ENCODE peak calls at places on chromosomes 11 and 22, in seven cellular contexts. N is heart left ventricle; H is lung; J is GM03348; A is NK-92 treated with Interleukin-12 subunit alpha and Interleukin-12 subunit beta, amount 100 ng/mL, for 24 hours; R is non-pigmented ciliary epithelial cell; C is ACHN. Q is an unnamed sample.

GRCh38 chr11:121592708-121593107 is 139.9 kb upstream of the SORL1-AS1 start:
- DNase-seq in N (no peak), H (no peak), J (no peak), A (no peak), R (no peak), C (no peak), Q (no peak)

GRCh38 chr11:115267228-115267627 is 237.0 kb downstream of the CADM1 start:
- DNase-seq in N (no peak), H (no peak), J (no peak), A (no peak), R (no peak), C (no peak), Q (no peak)

GRCh38 chr11:46393759-46394158 is 2.2 kb upstream of the CHRM4 start:
- DNase-seq in N (no peak), H (no peak), J (no peak), A (no peak), R (no peak), C (no peak), Q (no peak)

GRCh38 chr11:11993814-11994213 is 14.6 kb downstream of the DKK3 start:
- DNase-seq in N (peak), H (no peak), J (peak), A (no peak), R (no peak), C (peak), Q (peak)

GRCh38 chr22:30286813-30287625 is 2.3 kb downstream of the CASTOR1 start:
- DNase-seq in N (no peak), H (peak), J (peak), A (peak), R (no peak), C (peak), Q (peak)

GRCh38 chr22:35313311-35314121 is 13.8 kb downstream of the TOM1 start:
- DNase-seq in N (peak), H (no peak), J (peak), A (no peak), R (peak), C (peak), Q (peak)

GRCh38 chr22:37058917-37059701 is 7.6 kb downstream of the KCTD17 start:
- DNase-seq in N (no peak), H (no peak), J (no peak), A (no peak), R (no peak), C (no peak), Q (no peak)

GRCh38 chr22:33018232-33018864 is 39.8 kb downstream of the SYN3 start:
- DNase-seq in N (peak), H (peak), J (peak), A (peak), R (peak), C (peak), Q (peak)

GRCh38 chr11:122668562-122669090 is 13.1 kb downstream of the UBASH3B start:
- DNase-seq in N (no peak), H (no peak), J (no peak), A (no peak), R (peak), C (no peak), Q (no peak)

GRCh38 chr22:37182101-37182948 is 5.7 kb downstream of the C1QTNF6 start:
- DNase-seq in N (peak), H (no peak), J (no peak), A (no peak), R (no peak), C (no peak), Q (no peak)

GRCh38 chr11:2206291-2206690 is 34.7 kb upstream of the TH start:
- DNase-seq in N (no peak), H (no peak), J (no peak), A (no peak), R (no peak), C (no peak), Q (no peak)

GRCh38 chr11:44224867-44225501 is 85.0 kb downstream of the ALX4 start:
- DNase-seq in N (no peak), H (no peak), J (no peak), A (no peak), R (no peak), C (no peak), Q (no peak)

GRCh38 chr11:126843096-126843495 is 157.5 kb downstream of the KIRREL3 start:
- DNase-seq in N (no peak), H (no peak), J (no peak), A (no peak), R (no peak), C (peak), Q (no peak)

GRCh38 chr11:30631148-30631547 is 45.0 kb upstream of the MPPED2 start:
- DNase-seq in N (no peak), H (no peak), J (no peak), A (no peak), R (no peak), C (no peak), Q (no peak)

GRCh38 chr11:66868726-66869291 is 11.9 kb downstream of the LRFN4 start:
- DNase-seq in N (peak), H (peak), J (no peak), A (no peak), R (no peak), C (peak), Q (no peak)

GRCh38 chr11:86811637-86812321 is 11.4 kb downstream of the PRSS23 start:
- DNase-seq in N (no peak), H (no peak), J (peak), A (no peak), R (peak), C (peak), Q (peak)

GRCh38 chr11:3092603-3093141 is 35.4 kb upstream of the CARS1 start:
- DNase-seq in N (no peak), H (no peak), J (peak), A (no peak), R (no peak), C (no peak), Q (no peak)

GRCh38 chr11:122453586-122453985 is 201.9 kb upstream of the UBASH3B start:
- DNase-seq in N (no peak), H (no peak), J (no peak), A (no peak), R (no peak), C (no peak), Q (no peak)

GRCh38 chr11:63282579-63282978 is 39.2 kb upstream of the SLC22A25 start:
- DNase-seq in N (no peak), H (no peak), J (no peak), A (no peak), R (no peak), C (no peak), Q (no peak)

GRCh38 chr11:35550374-35551036 is 25.1 kb upstream of the PAMR1 start:
- DNase-seq in N (no peak), H (no peak), J (no peak), A (no peak), R (no peak), C (no peak), Q (no peak)

GRCh38 chr11:69744435-69744834 is 30.7 kb downstream of the FGF4 start:
- DNase-seq in N (no peak), H (no peak), J (no peak), A (no peak), R (peak), C (peak), Q (peak)

GRCh38 chr11:95501761-95502266 is 270.8 kb upstream of the SESN3 start:
- DNase-seq in N (no peak), H (no peak), J (no peak), A (no peak), R (no peak), C (no peak), Q (no peak)

GRCh38 chr22:45830531-45831245 is 146.3 kb downstream of the WNT7B start:
- DNase-seq in N (no peak), H (no peak), J (no peak), A (no peak), R (peak), C (no peak), Q (no peak)

GRCh38 chr11:45102361-45102809 is 44.1 kb upstream of the PRDM11 start:
- DNase-seq in N (no peak), H (no peak), J (no peak), A (no peak), R (no peak), C (no peak), Q (no peak)

GRCh38 chr22:24727218-24727851 is 47.2 kb downstream of the PIWIL3 start:
- DNase-seq in N (peak), H (no peak), J (no peak), A (no peak), R (peak), C (peak), Q (peak)

GRCh38 chr11:2214527-2215229 is 43.1 kb upstream of the TH start:
- DNase-seq in N (peak), H (peak), J (peak), A (no peak), R (no peak), C (no peak), Q (no peak)

Q was measured in MG63.